ENCODE peak calls at places on chromosomes 6 and 20, in five cellular contexts. I is PC-9, H is neural progenitor cell, C is GM20000, U is left lung. B is an unnamed sample.

GRCh38 chr20:40433341-40433861 is 255.6 kb downstream of the MAFB start:
- DNase-seq in C (no peak), U (no peak), I (no peak), H (no peak), B (no peak)

GRCh38 chr6:159760602-159761057 is 1.2 kb upstream of the ACAT2 start:
- DNase-seq in I (peak), H (peak), U (no peak), C (no peak), B (no peak)

GRCh38 chr20:48706710-48707339 is 121.0 kb downstream of the PREX1 start:
- DNase-seq in C (no peak), U (peak), H (no peak), I (no peak), B (no peak)

GRCh38 chr6:24755284-24755683 is 19.5 kb upstream of the GMNN start:
- DNase-seq in H (no peak), C (no peak), U (no peak), I (no peak), B (no peak)

GRCh38 chr6:56693246-56693607 is 50.5 kb upstream of the DST start:
- DNase-seq in I (no peak), U (peak), C (no peak), H (no peak), B (peak)

GRCh38 chr6:24313477-24314141 is 44.2 kb downstream of the DCDC2 start:
- DNase-seq in I (peak), H (peak), U (no peak), C (no peak), B (no peak)

GRCh38 chr6:20732896-20733295 is 198.6 kb downstream of the CDKAL1 start:
- DNase-seq in I (no peak), H (no peak), U (no peak), C (no peak), B (no peak)

GRCh38 chr20:14879020-14879697 is 541.7 kb upstream of the FLRT3 start:
- DNase-seq in I (peak), H (no peak), C (peak), U (no peak), B (no peak)

GRCh38 chr20:4920131-4920530 is 81.2 kb downstream of the SLC23A2 start:
- DNase-seq in H (no peak), C (no peak), I (no peak), U (no peak), B (no peak)

GRCh38 chr6:124968401-124968800 is 6.2 kb downstream of the RNF217 start:
- DNase-seq in H (no peak), U (no peak), I (no peak), C (no peak), B (no peak)

GRCh38 chr6:146990284-146990683 is 213.9 kb upstream of the STXBP5 start:
- DNase-seq in U (no peak), I (no peak), C (no peak), H (no peak), B (no peak)

GRCh38 chr20:25044660-25045342 is 13.1 kb downstream of the ACSS1 start:
- DNase-seq in U (peak), I (no peak), H (no peak), C (no peak), B (no peak)

GRCh38 chr6:2935566-2936291 is 32.6 kb upstream of the SERPINB9 start:
- DNase-seq in I (no peak), H (no peak), C (no peak), U (no peak), B (no peak)

GRCh38 chr6:149451361-149452061 is 33.3 kb downstream of the ZC3H12D start:
- DNase-seq in H (peak), C (no peak), U (peak), I (no peak), B (no peak)

GRCh38 chr6:7267071-7267470 is 45.9 kb downstream of the SSR1 start:
- DNase-seq in C (no peak), H (no peak), I (no peak), U (no peak), B (no peak)

GRCh38 chr6:98724537-98724936 is 109.8 kb upstream of the POU3F2 start:
- DNase-seq in C (no peak), I (peak), U (no peak), H (no peak), B (no peak)

GRCh38 chr20:36525620-36526365 is 15.5 kb upstream of the MYL9 start:
- DNase-seq in U (no peak), C (no peak), I (no peak), H (no peak), B (no peak)

GRCh38 chr20:36521526-36521925 is 19.8 kb upstream of the MYL9 start:
- DNase-seq in C (no peak), H (no peak), U (no peak), I (no peak), B (no peak)

GRCh38 chr20:36519944-36520343 is 21.4 kb upstream of the MYL9 start:
- DNase-seq in C (no peak), H (no peak), U (no peak), I (no peak), B (no peak)

GRCh38 chr20:36526521-36527011 is 14.8 kb upstream of the MYL9 start:
- DNase-seq in C (no peak), U (no peak), H (no peak), I (no peak), B (no peak)

DNA sequence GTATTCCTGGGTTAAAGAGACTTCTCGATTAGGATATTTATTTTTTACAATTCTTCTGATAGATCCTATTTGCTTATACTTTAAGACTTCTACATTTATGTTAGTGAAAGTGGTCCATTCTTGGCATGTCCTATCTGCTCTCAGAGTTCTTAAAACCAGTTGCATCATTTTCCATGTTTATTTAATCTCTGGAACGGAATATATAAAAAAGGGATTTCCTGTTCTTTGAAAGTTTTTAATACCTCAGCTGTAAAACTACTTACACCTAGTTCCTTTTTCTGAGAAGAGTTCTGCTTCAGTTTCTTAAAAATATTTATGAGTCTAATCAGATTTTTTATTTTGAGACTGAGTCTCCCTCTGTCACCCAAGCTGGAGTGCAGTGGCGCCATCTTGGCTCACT is 18.0 kb upstream of the MYL9 start:
- DNase-seq in U (no peak), C (no peak), I (no peak), H (no peak), B (no peak)
- TF ChIP-seq CTCF in U (no peak), C (no peak), I (no peak), H (no peak), B (no peak)

DNA sequence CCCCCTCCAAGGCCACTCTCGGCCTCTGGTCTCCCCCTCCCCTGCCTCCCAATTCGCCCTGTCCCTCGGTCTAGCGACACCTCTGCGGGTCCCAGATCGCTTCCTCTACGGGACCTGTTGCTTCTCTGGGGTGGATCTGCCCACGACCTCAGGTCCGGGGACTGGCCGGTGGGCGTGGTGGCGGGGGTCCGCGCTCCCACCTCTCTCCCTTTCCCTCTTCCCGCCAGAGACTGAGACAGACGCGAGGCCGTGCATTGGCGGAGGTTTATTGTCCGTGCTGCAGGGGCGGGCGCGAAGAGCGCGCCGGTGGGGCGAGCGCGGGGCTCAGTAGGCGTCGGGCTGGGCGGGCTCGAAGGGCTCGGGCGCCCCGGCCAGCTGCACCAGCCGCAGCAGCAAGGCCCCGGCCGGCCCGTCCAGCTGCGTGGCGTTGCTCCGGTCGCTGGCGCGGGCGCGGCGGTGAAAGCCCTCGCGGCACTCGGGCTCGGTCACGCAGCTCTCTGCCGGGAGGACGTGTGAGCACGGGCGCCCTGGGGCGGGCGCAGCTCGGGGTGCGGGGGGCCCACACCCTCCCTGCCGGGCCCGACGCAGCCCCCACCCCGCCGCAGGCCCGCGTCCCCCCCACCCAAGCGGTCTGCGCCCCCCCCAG is 2.1 kb downstream of the AVP start:
- DNase-seq in I (no peak), H (peak), C (no peak), U (no peak), B (no peak)
- TF ChIP-seq CTCF in I (no peak), H (no peak), C (no peak), U (no peak), B (no peak)

DNA sequence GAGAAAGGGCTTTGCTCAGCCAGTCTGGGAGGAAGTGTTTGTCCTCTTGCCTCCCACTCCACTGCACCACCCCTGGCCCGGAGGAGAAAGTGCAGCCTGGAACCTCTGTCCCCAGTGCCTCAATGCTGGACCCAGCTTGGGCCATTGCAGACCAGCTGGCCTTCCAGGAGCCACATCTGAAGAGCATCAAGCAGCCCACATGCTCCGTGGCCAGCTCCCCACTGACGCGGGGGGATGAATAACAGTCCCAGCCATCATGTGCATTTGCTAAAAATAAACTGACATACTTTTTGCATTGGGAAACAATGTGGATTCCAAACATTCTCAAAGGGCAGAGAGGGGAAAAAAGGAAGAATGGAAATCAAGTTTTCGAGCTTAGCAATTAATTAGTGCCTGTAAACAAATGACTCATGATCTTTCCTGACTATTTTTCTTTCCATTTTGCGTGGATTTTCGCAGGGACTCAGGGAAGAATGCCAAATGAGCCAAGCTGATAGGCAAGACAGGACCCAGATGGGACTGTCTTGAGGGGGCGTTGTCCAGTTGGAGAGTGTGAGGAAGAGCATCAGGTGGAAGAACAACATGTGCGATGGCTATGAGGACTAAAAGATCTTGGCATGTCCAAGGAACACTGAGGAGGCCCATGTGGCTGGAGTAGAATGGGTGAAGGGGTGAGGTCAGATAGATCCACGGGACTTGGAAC is 34.1 kb downstream of the CEBPB start:
- DNase-seq in C (no peak), U (peak), H (no peak), I (peak), B (no peak)
- TF ChIP-seq CTCF in C (no peak), U (no peak), H (no peak), I (peak), B (no peak)

GRCh38 chr20:61459266-61459665 is 207.2 kb downstream of the CDH4 start:
- DNase-seq in H (no peak), U (no peak), C (no peak), I (no peak), B (no peak)
- TF ChIP-seq CTCF in H (no peak), U (no peak), C (no peak), I (no peak), B (no peak)

DNA sequence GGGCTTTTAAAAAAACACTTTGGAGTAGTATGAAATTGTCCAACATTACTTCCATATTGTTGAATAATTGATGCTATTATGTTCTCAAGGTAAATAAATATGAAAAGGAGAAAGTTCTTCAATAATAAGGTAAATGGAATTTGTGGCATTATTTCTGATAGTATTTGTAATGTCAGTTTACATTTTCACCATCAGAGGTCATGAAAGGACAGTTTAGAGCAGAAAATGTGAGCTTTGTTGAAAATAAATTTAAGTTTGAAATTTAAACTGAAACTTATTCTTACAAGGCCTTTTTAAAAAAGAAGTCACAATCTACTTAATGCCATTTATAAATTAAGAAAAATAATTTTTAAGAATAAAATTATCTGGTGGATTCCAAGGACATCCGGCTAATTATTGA is 15.8 kb upstream of the CEP162 start:
- DNase-seq in U (no peak), H (no peak), I (no peak), C (no peak), B (no peak)
- TF ChIP-seq CTCF in U (no peak), H (no peak), I (peak), C (no peak), B (no peak)

GRCh38 chr6:43668151-43669028 is 19.2 kb downstream of the MRPS18A start:
- DNase-seq in I (peak), U (peak), C (peak), H (peak), B (no peak)

GRCh38 chr6:43666181-43666920 is 21.2 kb downstream of the MRPS18A start:
- DNase-seq in I (no peak), U (no peak), H (peak), C (no peak), B (no peak)

GRCh38 chr6:43665376-43665775 is 20.5 kb downstream of the RSPH9 start:
- DNase-seq in I (peak), H (no peak), C (no peak), U (no peak), B (no peak)

GRCh38 chr6:43669050-43669921 is 18.3 kb downstream of the MRPS18A start:
- DNase-seq in U (no peak), I (no peak), C (no peak), H (peak), B (no peak)

DNA sequence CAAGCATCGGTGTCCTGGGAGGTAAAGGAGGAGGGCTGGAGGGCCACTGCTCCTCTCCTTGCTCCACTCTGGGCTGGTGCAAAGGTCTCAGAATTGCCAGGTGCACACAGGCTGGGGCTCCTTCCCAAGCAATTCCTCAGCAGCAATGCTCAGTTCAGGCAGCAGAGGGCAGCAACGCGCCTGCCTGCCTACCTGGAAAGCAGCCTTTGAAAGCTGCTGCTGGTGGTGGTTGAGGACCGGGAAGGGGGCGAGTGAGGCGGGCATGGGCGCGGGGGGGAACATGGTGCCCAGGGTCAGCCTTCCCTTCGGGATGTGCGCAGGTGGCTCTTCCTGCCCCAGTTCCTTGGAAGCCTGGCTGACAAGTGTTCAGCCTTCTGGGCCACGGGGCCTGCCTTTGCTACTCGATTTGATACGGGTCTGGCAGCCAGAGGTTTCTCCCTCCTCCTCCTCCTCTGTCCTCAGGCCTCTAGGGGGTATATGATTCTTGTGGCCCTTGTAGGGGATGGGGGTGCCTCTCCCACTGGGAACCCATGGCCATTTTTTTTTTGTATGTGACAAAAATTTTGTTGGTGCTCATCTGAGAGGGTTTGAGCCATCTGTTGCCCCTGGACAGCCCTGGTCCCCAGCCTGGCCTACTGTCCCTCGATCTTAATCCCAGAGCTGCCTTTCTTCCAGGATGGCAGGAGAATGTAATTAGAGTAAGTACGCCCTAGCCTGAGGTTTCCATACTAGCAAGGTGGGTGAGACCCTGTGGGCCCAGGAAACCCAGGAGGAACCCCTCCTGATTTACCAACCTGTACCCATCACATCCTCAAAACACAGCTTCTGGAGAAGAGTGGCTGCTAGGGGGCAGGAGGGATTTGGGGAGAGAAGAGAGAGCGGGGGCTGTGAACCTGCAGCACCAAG is 20.1 kb downstream of the MRPS18A start:
- DNase-seq in C (peak), U (peak), H (peak), I (peak), B (peak)
- TF ChIP-seq CTCF in C (peak), U (peak), H (peak), I (peak), B (no peak)